ENCODE peak calls at places on chromosomes 1 and 21, in four cellular contexts. One of them, this sample, is unnamed.

GRCh38 chr1:219555802-219556201 is 57.1 kb downstream of the ZC3H11B start:
- DNase-seq in endothelial cell: no peak
- DNase-seq in hepatic stellate cell: no peak
- DNase-seq in COR-L47: peak; percentile 25
- DNase-seq in this sample: no peak

GRCh38 chr1:116020668-116021272 is 44.5 kb downstream of the SLC22A15 start:
- DNase-seq in endothelial cell: peak; percentile 67
- DNase-seq in hepatic stellate cell: peak; percentile 36
- DNase-seq in COR-L47: peak; percentile 70
- DNase-seq in this sample: no peak

GRCh38 chr1:71093938-71094337 is 13.1 kb upstream of the ZRANB2 start:
- DNase-seq in endothelial cell: no peak
- DNase-seq in hepatic stellate cell: no peak
- DNase-seq in COR-L47: peak; percentile 16
- DNase-seq in this sample: no peak

GRCh38 chr1:152745289-152745704 is 12.5 kb upstream of the KPRP start:
- DNase-seq in endothelial cell: no peak
- DNase-seq in hepatic stellate cell: no peak
- DNase-seq in COR-L47: no peak
- DNase-seq in this sample: no peak

GRCh38 chr1:58874757-58875755 is 91.2 kb upstream of the JUN start:
- DNase-seq in endothelial cell: no peak
- DNase-seq in hepatic stellate cell: no peak
- DNase-seq in COR-L47: peak; percentile 42
- DNase-seq in this sample: no peak

GRCh38 chr1:201475121-201475520 is 6.1 kb upstream of the PHLDA3 start:
- DNase-seq in endothelial cell: no peak
- DNase-seq in hepatic stellate cell: peak; percentile 63
- DNase-seq in COR-L47: no peak
- DNase-seq in this sample: no peak

GRCh38 chr1:228076796-228077430 is 5.6 kb upstream of the ARF1 start:
- DNase-seq in endothelial cell: no peak
- DNase-seq in hepatic stellate cell: no peak
- DNase-seq in COR-L47: no peak
- DNase-seq in this sample: peak; percentile 63

GRCh38 chr1:189658381-189658780 is 819.3 kb downstream of the BRINP3 start:
- DNase-seq in endothelial cell: no peak
- DNase-seq in hepatic stellate cell: no peak
- DNase-seq in COR-L47: no peak
- DNase-seq in this sample: no peak

GRCh38 chr1:19802269-19802668 is 2.6 kb upstream of the TMCO4 start:
- DNase-seq in endothelial cell: no peak
- DNase-seq in hepatic stellate cell: no peak
- DNase-seq in COR-L47: no peak
- DNase-seq in this sample: no peak

GRCh38 chr21:18646114-18646513 is 242.5 kb upstream of the TMPRSS15 start:
- DNase-seq in endothelial cell: no peak
- DNase-seq in hepatic stellate cell: no peak
- DNase-seq in COR-L47: no peak
- DNase-seq in this sample: no peak

GRCh38 chr1:61561666-61562065 is 163.3 kb downstream of the TM2D1 start:
- DNase-seq in endothelial cell: no peak
- DNase-seq in hepatic stellate cell: no peak
- DNase-seq in COR-L47: no peak
- DNase-seq in this sample: no peak

GRCh38 chr1:38029725-38030511 is 16.7 kb downstream of the POU3F1 start:
- DNase-seq in endothelial cell: no peak
- DNase-seq in hepatic stellate cell: peak; percentile 78
- DNase-seq in COR-L47: no peak
- DNase-seq in this sample: peak; percentile 70

GRCh38 chr1:111275079-111275478 is 15.6 kb upstream of the CHIA start:
- DNase-seq in endothelial cell: no peak
- DNase-seq in hepatic stellate cell: no peak
- DNase-seq in COR-L47: no peak
- DNase-seq in this sample: peak; percentile 79

GRCh38 chr1:161098161-161099068 is at the start of gene KLHDC9:
- DNase-seq in endothelial cell: peak; percentile 78
- DNase-seq in hepatic stellate cell: peak; percentile 81
- DNase-seq in COR-L47: peak; percentile 85
- DNase-seq in this sample: peak; percentile 83

GRCh38 chr1:66270122-66270812 is 263.7 kb upstream of the SGIP1 start:
- DNase-seq in endothelial cell: no peak
- DNase-seq in hepatic stellate cell: no peak
- DNase-seq in COR-L47: no peak
- DNase-seq in this sample: no peak

GRCh38 chr1:166119678-166120077 is 47.1 kb downstream of the FAM78B start:
- DNase-seq in endothelial cell: no peak
- DNase-seq in hepatic stellate cell: no peak
- DNase-seq in COR-L47: no peak
- DNase-seq in this sample: no peak

GRCh38 chr1:58699011-58699762 is 675 bp downstream of the MYSM1 start:
- DNase-seq in endothelial cell: peak; percentile 17
- DNase-seq in hepatic stellate cell: no peak
- DNase-seq in COR-L47: no peak
- DNase-seq in this sample: no peak

GRCh38 chr1:23291706-23292105 is 52.4 kb downstream of the HNRNPR start:
- DNase-seq in endothelial cell: no peak
- DNase-seq in hepatic stellate cell: no peak
- DNase-seq in COR-L47: no peak
- DNase-seq in this sample: no peak

GRCh38 chr1:159955456-159955855 is 1.4 kb upstream of the SLAMF9 start:
- DNase-seq in endothelial cell: no peak
- DNase-seq in hepatic stellate cell: no peak
- DNase-seq in COR-L47: no peak
- DNase-seq in this sample: no peak